ENCODE peak calls at places on chromosome 1, in nine cellular contexts. B is pulmonary artery endothelial cell; K is C1 segment of cervical spinal cord; E is HFF-Myc; D is mucosa of gallbladder; C is activated naive CD4-positive, alpha-beta T cell treated with anti-CD3 and anti-CD28 coated beads, Interleukin-2, amount 10 ng/mL, durations not matched to agents 7 days and 5 days; A is aorta; M is Caki2; W is MV-4-11. N is an unnamed sample.

GRCh38 chr1:109395602-109396512 is 1.9 kb downstream of the SORT1 start:
- DNase-seq in M (no peak), D (no peak), E (no peak), C (no peak), B (no peak), K (no peak), W (peak; percentile 79), A (no peak), N (no peak)

GRCh38 chr1:151693057-151693651 is 23.4 kb downstream of the CELF3 start:
- DNase-seq in W (peak; percentile 24), M (peak; percentile 33), K (no peak), C (no peak), A (no peak), D (no peak), B (peak; percentile 22), E (no peak), N (no peak)

GRCh38 chr1:25797939-25798338 is 2.1 kb upstream of the SELENON start:
- DNase-seq in K (no peak), E (no peak), D (no peak), A (no peak), B (no peak), W (peak; percentile 19), C (peak; percentile 57), M (no peak), N (peak; percentile 52)

GRCh38 chr1:248828845-248829244 is 3.1 kb upstream of the SH3BP5L start:
- DNase-seq in K (no peak), W (peak; percentile 99), C (no peak), D (no peak), E (no peak), M (no peak), B (peak; percentile 71), A (no peak), N (no peak)

GRCh38 chr1:20212685-20213331 is 26.5 kb upstream of the PLA2G2C start:
- DNase-seq in E (no peak), C (peak; percentile 62), M (peak; percentile 83), D (peak; percentile 55), W (peak; percentile 35), B (no peak), K (no peak), A (peak; percentile 82), N (peak; percentile 90)

GRCh38 chr1:147849097-147849873 is 53.3 kb upstream of the GJA8 start:
- DNase-seq in W (no peak), M (no peak), D (no peak), C (no peak), B (peak; percentile 17), K (no peak), A (no peak), E (no peak), N (peak; percentile 23)

GRCh38 chr1:210754931-210755670 is 378.8 kb downstream of the KCNH1 start:
- DNase-seq in D (no peak), A (no peak), K (peak; percentile 11), W (no peak), M (no peak), E (no peak), C (no peak), B (no peak), N (no peak)

GRCh38 chr1:21329209-21329844 is 39.1 kb upstream of the ECE1 start:
- DNase-seq in C (no peak), A (no peak), D (peak; percentile 76), B (no peak), K (no peak), M (peak; percentile 80), W (no peak), E (no peak), N (no peak)

GRCh38 chr1:182446033-182446669 is 3.8 kb upstream of the RGSL1 start:
- DNase-seq in D (no peak), A (no peak), E (peak; percentile 29), B (no peak), K (no peak), M (peak; percentile 25), C (peak; percentile 43), W (peak; percentile 70), N (no peak)

GRCh38 chr1:17678011-17678410 is 77.1 kb upstream of the ACTL8 start:
- DNase-seq in E (no peak), D (no peak), B (no peak), A (no peak), C (no peak), K (no peak), M (no peak), W (no peak), N (no peak)

GRCh38 chr1:17201201-17202021 is 3.5 kb upstream of the PADI1 start:
- DNase-seq in E (no peak), K (no peak), D (no peak), B (no peak), C (peak; percentile 67), M (peak; percentile 35), A (peak; percentile 33), W (no peak), N (peak; percentile 15)

GRCh38 chr1:200919386-200919785 is 24.7 kb downstream of the INAVA start:
- DNase-seq in W (no peak), K (no peak), D (no peak), B (no peak), C (no peak), M (no peak), A (no peak), E (no peak), N (no peak)

GRCh38 chr1:66943361-66943969 is 18.7 kb downstream of the MIER1 start:
- DNase-seq in A (no peak), W (no peak), K (no peak), E (no peak), D (no peak), C (no peak), M (no peak), B (no peak), N (no peak)

GRCh38 chr1:196677781-196678509 is 26.1 kb downstream of the CFH start:
- DNase-seq in E (no peak), A (no peak), M (no peak), W (no peak), C (no peak), K (no peak), B (no peak), D (no peak), N (no peak)

GRCh38 chr1:152112101-152112884 is 3.0 kb downstream of the TCHH start:
- DNase-seq in A (no peak), K (no peak), C (peak; percentile 32), E (no peak), W (no peak), B (no peak), D (no peak), M (peak; percentile 60), N (no peak)

GRCh38 chr1:15885701-15886612 is 38.5 kb downstream of the SPEN start:
- DNase-seq in E (peak; percentile 92), A (peak; percentile 99), D (peak; percentile 98), K (peak; percentile 87), M (peak; percentile 95), B (peak; percentile 75), W (peak; percentile 94), C (peak; percentile 35), N (peak; percentile 95)

GRCh38 chr1:211327341-211327921 is 798 bp downstream of the TRAF5 start:
- DNase-seq in C (peak; percentile 63), M (no peak), E (no peak), K (no peak), B (no peak), A (no peak), D (no peak), W (no peak), N (no peak)

GRCh38 chr1:6646499-6647148 is 22.0 kb downstream of the THAP3 start:
- DNase-seq in M (peak; percentile 36), B (no peak), A (no peak), C (peak; percentile 55), K (no peak), W (peak; percentile 41), E (no peak), D (no peak), N (no peak)

GRCh38 chr1:195714248-195714647 is 894.0 kb downstream of the KCNT2 start:
- DNase-seq in B (no peak), D (no peak), W (peak; percentile 80), C (no peak), E (no peak), M (no peak), K (no peak), A (no peak), N (no peak)